ENCODE peak calls at places on chromosomes 2 and 18, in five cellular contexts. F is NCI-H1092, G is H4, W is nephron progenitor cell, E is GM10248. V is an unnamed sample.

GRCh38 chr2:127590386-127591190 is 55.1 kb downstream of the MYO7B start:
- DNase-seq in G (no peak), F (no peak), E (no peak), W (no peak), V (no peak)

GRCh38 chr18:49332679-49333078 is 127.8 kb downstream of the DYM start:
- DNase-seq in F (no peak), W (no peak), E (no peak), G (no peak), V (no peak)

GRCh38 chr2:139686205-139686604 is 906.0 kb upstream of the NXPH2 start:
- DNase-seq in F (no peak), E (no peak), W (no peak), G (no peak), V (no peak)

GRCh38 chr18:28984731-28985130 is 807.8 kb upstream of the CDH2 start:
- DNase-seq in E (no peak), G (no peak), F (no peak), W (no peak), V (peak)

GRCh38 chr2:65939687-65940086 is 495.2 kb upstream of the MEIS1 start:
- DNase-seq in W (no peak), G (no peak), F (no peak), E (no peak), V (no peak)

GRCh38 chr2:163348843-163349395 is 386.9 kb downstream of the FIGN start:
- DNase-seq in E (no peak), W (peak), F (no peak), G (peak), V (peak)

GRCh38 chr18:37409870-37410269 is 155.7 kb downstream of the CELF4 start:
- DNase-seq in G (no peak), W (no peak), E (no peak), F (no peak), V (no peak)

GRCh38 chr2:151762694-151763093 is 28.4 kb upstream of the NEB start:
- DNase-seq in W (no peak), G (no peak), F (no peak), E (no peak), V (peak)

GRCh38 chr2:233381013-233381995 is 27.0 kb downstream of the DGKD start:
- DNase-seq in G (no peak), E (no peak), W (no peak), F (no peak), V (no peak)

V was measured in RPMI7951.